ENCODE peak calls at places on chromosomes 5 and 9, in four cellular contexts. E, A, N and G are unnamed samples.

GRCh38 chr5:43068037-43068436 is 27.9 kb upstream of the ANXA2R start:
- DNase-seq in N (no peak), E (no peak), A (no peak), G (no peak)

GRCh38 chr9:37029304-37029775 is 4.7 kb downstream of the PAX5 start:
- DNase-seq in N (no peak), A (no peak), E (no peak), G (no peak)

GRCh38 chr9:104774831-104775573 is 11.1 kb downstream of the NIPSNAP3B start:
- DNase-seq in N (no peak), E (no peak), A (no peak), G (no peak)

GRCh38 chr5:42832060-42832459 is 20.4 kb upstream of the SELENOP start:
- DNase-seq in A (no peak), E (no peak), N (no peak), G (no peak)

GRCh38 chr5:169550227-169550626 is 33.3 kb upstream of the SPDL1 start:
- DNase-seq in A (no peak), E (no peak), N (no peak), G (no peak)

GRCh38 chr5:30937070-30937469 is 256.4 kb upstream of the CDH6 start:
- DNase-seq in N (no peak), E (no peak), A (no peak), G (no peak)

GRCh38 chr9:117723986-117724654 is 19.9 kb downstream of the TLR4 start:
- DNase-seq in N (no peak), A (no peak), E (no peak), G (no peak)

GRCh38 chr9:127204771-127205470 is 59.7 kb upstream of the GARNL3 start:
- DNase-seq in N (peak), A (no peak), E (peak), G (no peak)

GRCh38 chr5:173041881-173042481 is 14.2 kb upstream of the CREBRF start:
- DNase-seq in E (no peak), A (no peak), N (peak), G (no peak)

GRCh38 chr5:73232266-73233041 is 59.5 kb downstream of the TMEM174 start:
- DNase-seq in N (no peak), A (no peak), E (no peak), G (no peak)

GRCh38 chr9:126508171-126508591 is 105.5 kb upstream of the LMX1B start:
- DNase-seq in A (no peak), E (no peak), N (no peak), G (no peak)

GRCh38 chr9:38022995-38023394 is 46.0 kb downstream of the SHB start:
- DNase-seq in N (no peak), A (no peak), E (no peak), G (no peak)

GRCh38 chr5:71475788-71476384 is 20.4 kb downstream of the BDP1 start:
- DNase-seq in A (no peak), E (peak), N (peak), G (peak)

GRCh38 chr9:21316860-21317259 is 11.7 kb upstream of the IFNA5 start:
- DNase-seq in A (no peak), E (no peak), N (no peak), G (no peak)

GRCh38 chr9:115117999-115118470 is at the start of gene TNC:
- DNase-seq in E (peak), A (no peak), N (peak), G (no peak)

GRCh38 chr9:110370316-110370715 is 32.7 kb upstream of the TXNDC8 start:
- DNase-seq in E (peak), A (peak), N (no peak), G (no peak)

GRCh38 chr5:77231470-77232138 is 21.1 kb downstream of the PDE8B start:
- DNase-seq in N (no peak), E (no peak), A (no peak), G (no peak)

GRCh38 chr9:129933709-129934586 is 98.7 kb downstream of the USP20 start:
- DNase-seq in N (no peak), E (peak), A (no peak), G (no peak)

GRCh38 chr5:145778144-145778900 is 56.8 kb downstream of the PRELID2 start:
- DNase-seq in A (no peak), E (peak), N (no peak), G (no peak)

GRCh38 chr5:179833056-179833708 is 12.5 kb downstream of the SQSTM1 start:
- DNase-seq in N (no peak), E (no peak), A (no peak), G (no peak)

GRCh38 chr9:135365013-135365768 is 114.4 kb upstream of the PPP1R26 start:
- DNase-seq in E (no peak), A (no peak), N (no peak), G (no peak)

GRCh38 chr5:133051117-133051546 is 681 bp upstream of the HSPA4 start:
- DNase-seq in N (no peak), A (no peak), E (no peak), G (peak)

GRCh38 chr5:1662559-1663043 is 137.0 kb downstream of the MRPL36 start:
- DNase-seq in E (no peak), A (no peak), N (no peak), G (no peak)

GRCh38 chr5:73303139-73304079 is 130.4 kb downstream of the TMEM174 start:
- DNase-seq in A (no peak), N (peak), E (no peak), G (no peak)

GRCh38 chr5:67010684-67011409 is 185.8 kb downstream of the CD180 start:
- DNase-seq in N (peak), A (no peak), E (peak), G (peak)

GRCh38 chr5:5182508-5183191 is 42.5 kb downstream of the ADAMTS16 start:
- DNase-seq in E (no peak), N (no peak), A (no peak), G (no peak)

GRCh38 chr9:80552931-80553330 is 981.2 kb downstream of the TLE4 start:
- DNase-seq in A (no peak), N (peak), E (peak), G (no peak)

GRCh38 chr5:178336889-178337785 is 104.5 kb upstream of the PHYKPL start:
- DNase-seq in E (no peak), A (no peak), N (no peak), G (no peak)

GRCh38 chr5:66888613-66889012 is 292.4 kb downstream of the MAST4 start:
- DNase-seq in N (peak), A (no peak), E (peak), G (no peak)

GRCh38 chr5:171314728-171315385 is 5.8 kb downstream of the TLX3 start:
- DNase-seq in N (peak), A (no peak), E (no peak), G (no peak)

GRCh38 chr9:134642385-134643181 is 980 bp downstream of the COL5A1 start:
- DNase-seq in N (peak), A (peak), E (peak), G (no peak)

GRCh38 chr5:107580902-107581823 is 89.6 kb downstream of the EFNA5 start:
- DNase-seq in N (peak), E (peak), A (peak), G (no peak)

GRCh38 chr9:130885422-130886375 is 10.9 kb downstream of the QRFP start:
- DNase-seq in A (no peak), E (no peak), N (no peak), G (no peak)

GRCh38 chr9:96418920-96419690 is 935 bp upstream of the ZNF367 start:
- DNase-seq in E (peak), N (peak), A (peak), G (peak)

GRCh38 chr5:154677921-154678320 is 77.3 kb upstream of the LARP1 start:
- DNase-seq in E (peak), N (no peak), A (no peak), G (no peak)

GRCh38 chr9:113738506-113738897 is 137.6 kb upstream of the ZNF618 start:
- DNase-seq in E (peak), A (no peak), N (no peak), G (no peak)

GRCh38 chr9:115717711-115718173 is 435.8 kb upstream of the PAPPA start:
- DNase-seq in E (peak), N (no peak), A (peak), G (peak)

GRCh38 chr9:127130661-127131538 is 8.5 kb upstream of the ANGPTL2 start:
- DNase-seq in A (peak), N (peak), E (peak), G (no peak)

DNA sequence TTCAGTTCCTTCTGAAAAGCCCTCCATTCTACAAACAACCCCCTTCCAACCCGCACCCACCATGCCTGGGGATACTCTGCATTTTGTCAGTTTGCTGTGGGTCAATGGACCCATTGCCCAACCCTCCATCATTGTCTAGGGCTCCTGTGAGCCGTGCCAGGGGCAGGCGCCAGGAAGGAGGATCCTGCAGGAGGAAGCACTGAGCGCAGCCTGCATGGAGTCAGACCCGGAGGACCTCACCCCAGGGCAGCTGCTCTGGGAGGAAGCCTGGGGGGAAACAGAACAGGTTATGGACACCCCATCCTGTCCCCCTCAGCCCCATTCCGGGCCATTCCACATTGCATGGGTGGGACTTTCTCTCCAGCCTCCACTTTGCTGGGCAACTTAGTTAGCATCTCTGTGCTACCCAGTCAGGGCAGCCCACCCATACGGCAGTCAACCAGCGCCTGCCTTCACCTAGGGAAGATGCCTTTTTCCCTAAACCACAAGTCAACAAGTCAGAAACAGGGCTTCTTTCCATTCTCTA is 48.6 kb upstream of the VDAC1 start:
- DNase-seq in A (no peak), E (no peak), N (no peak), G (no peak)
- TF ChIP-seq CTCF in A (no peak), E (no peak), N (no peak), G (peak)

GRCh38 chr5:33322632-33323031 is 118.1 kb upstream of the TARS1 start:
- DNase-seq in A (no peak), E (peak), N (no peak), G (no peak)
- H3K4me3 ChIP-seq in A (no peak), E (no peak), N (no peak), G (no peak)

GRCh38 chr9:17082343-17082742 is 52.5 kb upstream of the CNTLN start:
- DNase-seq in N (peak), A (no peak), E (peak), G (no peak)
- TF ChIP-seq CTCF in N (peak), A (no peak), E (no peak), G (no peak)

GRCh38 chr9:137407590-137408300 is 15.2 kb downstream of the EXD3 start:
- DNase-seq in N (no peak), E (peak), A (no peak), G (no peak)
- H3K4me3 ChIP-seq in N (no peak), E (no peak), A (no peak), G (no peak)

GRCh38 chr5:134226441-134227192 is 744 bp upstream of the PPP2CA start:
- DNase-seq in N (peak), A (no peak), E (no peak), G (no peak)
- TF ChIP-seq CTCF in N (no peak), A (no peak), E (no peak), G (no peak)

GRCh38 chr5:87390576-87391199 is 22.0 kb downstream of the CCNH start:
- DNase-seq in E (peak), N (peak), A (no peak), G (no peak)
- H3K4me3 ChIP-seq in E (no peak), N (no peak), A (no peak), G (no peak)

DNA sequence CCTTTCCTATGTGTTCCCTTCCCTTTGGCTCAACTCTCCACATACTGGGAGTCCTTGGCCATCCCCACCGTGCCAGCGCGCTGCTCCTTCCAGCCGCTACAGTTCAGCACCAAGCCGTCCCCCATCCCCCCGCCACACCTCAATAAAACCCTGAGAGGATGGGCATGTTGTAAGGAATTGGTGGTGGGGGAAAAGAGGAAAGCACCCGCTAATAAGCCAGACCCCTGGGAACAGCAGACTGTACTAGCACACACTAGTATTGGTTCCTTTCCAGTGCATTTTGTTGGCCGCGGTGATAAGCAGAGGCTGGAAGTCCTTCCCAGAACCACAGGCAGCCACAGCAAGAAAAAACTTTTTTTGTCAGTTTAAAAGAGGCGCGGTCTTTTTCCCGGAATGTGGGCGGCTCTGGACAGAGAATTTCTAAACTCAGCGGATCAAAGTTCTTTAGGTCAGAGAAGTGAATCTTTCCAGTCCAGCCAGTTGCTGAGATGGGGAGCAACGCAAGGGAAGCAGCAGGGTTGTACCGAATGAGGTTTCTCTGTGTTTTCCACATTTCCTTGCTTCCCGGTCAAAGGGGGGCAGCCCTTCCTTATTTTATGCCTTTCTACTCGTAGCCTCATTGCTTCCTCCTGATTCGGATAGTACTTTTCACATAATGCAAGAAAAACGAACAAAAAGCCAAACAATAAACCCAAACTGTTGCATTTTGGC is 2.1 kb downstream of the CHSY3 start:
- DNase-seq in N (peak), A (no peak), E (peak), G (no peak)
- TF ChIP-seq CTCF in N (no peak), A (peak), E (peak), G (peak)

GRCh38 chr5:163437011-163437308 is 435 bp upstream of the CCNG1 start:
- DNase-seq in E (no peak), A (no peak), N (no peak), G (no peak)

GRCh38 chr5:163433271-163433670 is 4.1 kb upstream of the CCNG1 start:
- DNase-seq in N (no peak), E (peak), A (no peak), G (no peak)

GRCh38 chr5:163434410-163434866 is 3.0 kb upstream of the CCNG1 start:
- DNase-seq in A (no peak), N (no peak), E (peak), G (no peak)

GRCh38 chr5:163437309-163438182 is at the start of gene CCNG1:
- DNase-seq in A (peak), N (peak), E (peak), G (peak)

DNA sequence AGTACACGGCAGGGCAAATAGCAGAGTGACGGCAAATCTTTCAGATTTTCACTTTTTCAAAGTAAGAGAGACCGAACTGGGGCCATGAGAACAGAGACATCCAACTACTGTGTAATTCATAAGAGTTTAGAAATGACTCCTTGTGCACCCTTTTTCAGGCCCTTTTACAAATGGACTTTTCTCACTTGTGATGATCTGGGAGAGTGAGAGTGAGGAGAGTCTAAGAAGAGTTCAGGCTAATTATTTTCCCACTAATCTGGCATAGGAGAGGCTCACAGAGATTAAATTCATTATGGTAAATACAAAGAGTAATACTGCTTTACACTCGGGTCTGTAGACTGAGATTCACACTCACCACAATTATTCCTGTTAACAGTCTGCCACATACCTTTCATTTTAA is 880 bp upstream of the CCNG1 start:
- DNase-seq in E (no peak), A (no peak), N (no peak), G (no peak)
- H3K4me3 ChIP-seq in E (no peak), A (no peak), N (no peak), G (peak)